ENCODE peak calls at places on chromosomes 12 and 14, in six cellular contexts. T is substantia nigra, D is H9, X is ovary, O is Peyer's patch, E is fibroblast of lung. P is an unnamed sample.

GRCh38 chr12:55392032-55392795 is 8.1 kb upstream of the OR6C65 start:
- DNase-seq in D (peak), X (no peak), E (no peak), T (no peak), O (no peak), P (no peak)

GRCh38 chr14:79254069-79254775 is 957.1 kb downstream of the DIO2 start:
- DNase-seq in E (peak), X (no peak), O (no peak), D (no peak), T (no peak), P (no peak)

GRCh38 chr12:46553911-46554310 is 181.3 kb upstream of the SLC38A2 start:
- DNase-seq in X (no peak), E (peak), T (no peak), O (no peak), D (no peak), P (no peak)

GRCh38 chr12:115337693-115338543 is 653.9 kb upstream of the TBX3 start:
- DNase-seq in X (no peak), O (no peak), D (peak), E (peak), T (peak), P (no peak)

GRCh38 chr12:64840129-64840528 is 15.7 kb downstream of the TBC1D30 start:
- DNase-seq in T (no peak), O (no peak), X (no peak), D (no peak), E (no peak), P (no peak)

GRCh38 chr12:109740694-109741245 is 27.1 kb downstream of the FAM222A start:
- DNase-seq in O (no peak), T (no peak), E (no peak), D (no peak), X (no peak), P (no peak)

GRCh38 chr12:100955139-100955538 is 160.6 kb downstream of the ANO4 start:
- DNase-seq in T (no peak), E (peak), D (peak), X (peak), O (no peak), P (no peak)

GRCh38 chr14:99587463-99588278 is 16.3 kb downstream of the CCDC85C start:
- DNase-seq in E (no peak), X (no peak), O (no peak), T (no peak), D (no peak), P (no peak)

GRCh38 chr14:103512701-103513611 is 9.7 kb downstream of the CKB start:
- DNase-seq in E (peak), D (no peak), X (no peak), T (peak), O (no peak), P (no peak)

GRCh38 chr12:27870939-27871338 is 90.9 kb upstream of the MANSC4 start:
- DNase-seq in O (no peak), D (no peak), E (peak), T (no peak), X (no peak), P (no peak)

GRCh38 chr14:75549169-75549568 is 26.9 kb downstream of the BATF start:
- DNase-seq in T (no peak), O (no peak), X (no peak), E (no peak), D (no peak), P (no peak)

GRCh38 chr14:92544051-92544730 is 30.6 kb downstream of the RIN3 start:
- DNase-seq in O (no peak), E (no peak), X (no peak), D (no peak), T (no peak), P (no peak)

GRCh38 chr12:104784592-104784991 is 173.5 kb downstream of the SLC41A2 start:
- DNase-seq in O (no peak), T (no peak), D (no peak), X (peak), E (no peak), P (no peak)

GRCh38 chr12:52529417-52529816 is 9.2 kb upstream of the KRT5 start:
- DNase-seq in O (no peak), E (no peak), T (no peak), X (no peak), D (no peak), P (no peak)

GRCh38 chr12:90280564-90281058 is 572.0 kb upstream of the ATP2B1 start:
- DNase-seq in E (no peak), D (no peak), X (no peak), T (no peak), O (no peak), P (no peak)

GRCh38 chr12:56193025-56193578 is 3.8 kb upstream of the SMARCC2 start:
- DNase-seq in X (peak), D (peak), O (peak), T (peak), E (peak), P (peak)

GRCh38 chr12:879641-880040 is 69.9 kb downstream of the RAD52 start:
- DNase-seq in X (no peak), D (no peak), O (no peak), T (no peak), E (peak), P (no peak)

GRCh38 chr12:104273503-104273902 is 30.0 kb upstream of the EID3 start:
- DNase-seq in D (no peak), O (no peak), E (no peak), T (no peak), X (no peak), P (no peak)

GRCh38 chr12:1575799-1576401 is 18.5 kb downstream of the FBXL14 start:
- DNase-seq in X (no peak), D (no peak), E (peak), O (no peak), T (no peak), P (no peak)

GRCh38 chr14:103151270-103151933 is 28.1 kb downstream of the TNFAIP2 start:
- DNase-seq in O (no peak), T (peak), X (no peak), E (no peak), D (no peak), P (no peak)

GRCh38 chr12:46580445-46580844 is 207.9 kb upstream of the SLC38A2 start:
- DNase-seq in D (no peak), O (no peak), E (no peak), X (no peak), T (no peak), P (no peak)

GRCh38 chr12:48219635-48220034 is 16.5 kb upstream of the OR10AD1 start:
- DNase-seq in E (no peak), O (no peak), D (no peak), X (no peak), T (no peak), P (no peak)

GRCh38 chr12:28486521-28486920 is 296.3 kb downstream of the CCDC91 start:
- DNase-seq in X (no peak), T (no peak), O (no peak), D (no peak), E (no peak), P (no peak)

GRCh38 chr14:77151918-77152588 is 10.5 kb upstream of the ZDHHC22 start:
- DNase-seq in X (no peak), E (peak), O (no peak), D (peak), T (no peak), P (no peak)

GRCh38 chr12:58310828-58311273 is 369.5 kb downstream of the ATP23 start:
- DNase-seq in O (no peak), E (peak), T (no peak), X (no peak), D (no peak), P (no peak)

GRCh38 chr14:56117765-56118610 is at the start of gene PELI2:
- DNase-seq in X (peak), D (peak), E (peak), O (peak), T (peak), P (peak)

GRCh38 chr12:120130011-120130410 is 13.5 kb upstream of the RAB35 start:
- DNase-seq in X (no peak), T (no peak), D (no peak), O (no peak), E (no peak), P (no peak)

GRCh38 chr14:21852061-21852664 is 178.5 kb upstream of the OR4E1 start:
- DNase-seq in T (peak), D (peak), E (peak), X (no peak), O (peak), P (peak)

DNA sequence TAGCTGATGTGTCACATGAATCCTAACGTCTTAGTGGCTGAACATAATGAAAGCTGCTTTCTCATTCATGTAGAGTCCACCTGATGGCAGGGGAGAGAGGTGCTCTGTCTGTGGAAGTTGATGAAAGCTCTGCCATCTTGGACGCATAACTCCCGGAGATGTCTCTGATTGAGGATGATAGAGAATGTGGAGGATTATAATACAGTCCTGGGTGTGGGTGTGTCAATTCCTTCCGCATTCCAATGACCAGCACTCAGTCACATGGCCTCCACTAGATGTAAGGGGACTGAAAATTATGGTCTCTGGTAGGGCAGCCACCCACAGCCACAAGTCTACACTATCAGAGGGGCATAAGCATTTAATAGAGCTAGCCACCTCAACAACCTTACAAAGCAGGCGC is 234.4 kb upstream of the CRY1 start:
- DNase-seq in O (no peak), T (no peak), D (no peak), E (no peak), X (no peak), P (no peak)
- H3K27ac ChIP-seq in O (no peak), T (no peak), D (no peak), E (no peak), X (no peak), P (no peak)

GRCh38 chr12:125208942-125209341 is 143.7 kb downstream of the AACS start:
- DNase-seq in E (no peak), D (no peak), X (no peak), T (no peak), O (no peak), P (no peak)

GRCh38 chr12:125210104-125210755 is 145.0 kb downstream of the AACS start:
- DNase-seq in T (no peak), E (no peak), O (no peak), X (no peak), D (no peak), P (no peak)

GRCh38 chr12:125214289-125214688 is 149.1 kb downstream of the AACS start:
- DNase-seq in D (no peak), X (no peak), O (no peak), E (no peak), T (no peak), P (no peak)

GRCh38 chr12:125206757-125207156 is 141.5 kb downstream of the AACS start:
- DNase-seq in X (no peak), O (no peak), T (no peak), D (no peak), E (no peak), P (no peak)

GRCh38 chr12:125211464-125211863 is 146.2 kb downstream of the AACS start:
- DNase-seq in E (no peak), D (no peak), X (no peak), O (no peak), T (no peak), P (no peak)
- H3K27ac ChIP-seq in E (no peak), D (no peak), X (no peak), O (no peak), T (no peak), P (no peak)

GRCh38 chr12:53564941-53565340 is 57.7 kb upstream of the NPFF start:
- DNase-seq in O (no peak), D (no peak), T (no peak), E (peak), X (no peak), P (no peak)
- H3K27ac ChIP-seq in O (no peak), D (no peak), T (no peak), E (no peak), X (no peak), P (no peak)

DNA sequence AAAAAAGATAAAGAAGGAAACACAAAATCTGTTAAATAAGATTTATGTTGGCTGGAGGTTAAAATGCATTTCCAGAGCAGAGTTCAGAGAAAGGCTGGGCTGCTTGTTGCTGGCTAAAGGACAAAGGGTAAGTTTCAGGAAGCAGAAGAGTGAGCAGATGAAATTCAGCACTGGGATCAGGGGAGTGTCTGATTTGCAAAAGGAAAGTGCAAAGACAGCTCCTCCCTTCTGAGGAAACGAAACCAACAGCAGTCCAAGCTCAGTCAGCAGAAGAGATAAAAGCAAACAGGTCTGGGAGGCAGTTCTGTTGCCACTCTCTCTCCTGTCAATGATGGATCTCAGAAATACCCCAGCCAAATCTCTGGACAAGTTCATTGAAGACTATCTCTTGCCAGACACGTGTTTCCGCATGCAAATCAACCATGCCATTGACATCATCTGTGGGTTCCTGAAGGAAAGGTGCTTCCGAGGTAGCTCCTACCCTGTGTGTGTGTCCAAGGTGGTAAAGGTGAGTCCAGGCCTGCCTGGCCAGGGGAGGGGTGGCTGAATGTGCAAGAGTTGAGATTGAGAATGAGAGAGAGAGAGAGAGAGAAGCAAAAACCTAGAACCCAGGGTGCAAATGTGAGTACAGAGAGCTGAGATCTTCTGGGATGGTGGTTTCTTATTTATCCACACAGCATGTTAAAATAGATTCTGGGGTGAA is at the start of gene OAS1:
- DNase-seq in E (peak), O (peak), D (no peak), X (peak), T (peak), P (no peak)
- H3K27ac ChIP-seq in E (no peak), O (peak), D (no peak), X (peak), T (no peak), P (peak)

P was measured in CD4-positive, CD25-positive, alpha-beta regulatory T cell.